ENCODE peak calls at places on chromosomes 5 and 9, in ten cellular contexts. I is AG08396; K is NAMALWA; L is spleen; U is NCI-H82; H is fibroblast of the aortic adventitia; G is immature natural killer cell; Y is stimulated activated CD4-positive, alpha-beta T cell treated with anti-CD3 and anti-CD28 coated beads, Interleukin-1b, Interleukin-23, amount 100 ng/mL, for 48 hours; Z is glutamatergic neuron; T is right atrium auricular region. D is an unnamed sample.

GRCh38 chr9:16030513-16031185 is 477.8 kb downstream of the CCDC171 start:
- DNase-seq in I (peak; percentile 73), K (no peak), L (no peak), U (no peak), H (peak; percentile 66), G (peak; percentile 33), Y (peak; percentile 30), Z (no peak), T (no peak), D (no peak)

GRCh38 chr9:36818965-36819870 is 214.8 kb downstream of the PAX5 start:
- DNase-seq in I (no peak), K (no peak), L (peak; percentile 65), U (peak; percentile 70), H (no peak), G (no peak), Y (no peak), Z (peak; percentile 71), T (no peak), D (no peak)

GRCh38 chr9:100999914-101000540 is 28.5 kb upstream of the PLPPR1 start:
- DNase-seq in I (no peak), K (no peak), L (no peak), U (no peak), H (no peak), G (no peak), Y (no peak), Z (no peak), T (no peak), D (no peak)

GRCh38 chr9:6049798-6050197 is 34.4 kb upstream of the RANBP6 start:
- DNase-seq in I (no peak), K (peak; percentile 59), L (no peak), U (peak; percentile 34), H (no peak), G (peak; percentile 31), Y (peak; percentile 54), Z (no peak), T (no peak), D (no peak)

GRCh38 chr5:77163453-77163852 is 47.0 kb upstream of the PDE8B start:
- DNase-seq in I (no peak), K (no peak), L (no peak), U (no peak), H (no peak), G (no peak), Y (no peak), Z (no peak), T (no peak), D (no peak)

GRCh38 chr9:37906312-37907239 is 2.6 kb upstream of the SLC25A51 start:
- DNase-seq in I (no peak), K (no peak), L (peak; percentile 49), U (no peak), H (no peak), G (no peak), Y (no peak), Z (no peak), T (peak; percentile 51), D (no peak)

GRCh38 chr9:96513622-96514021 is 63.7 kb downstream of the HABP4 start:
- DNase-seq in I (peak; percentile 50), K (no peak), L (no peak), U (no peak), H (peak; percentile 54), G (no peak), Y (no peak), Z (no peak), T (no peak), D (no peak)

GRCh38 chr5:124262443-124262842 is 484.0 kb downstream of the ZNF608 start:
- DNase-seq in I (no peak), K (no peak), L (no peak), U (no peak), H (peak; percentile 2), G (no peak), Y (no peak), Z (no peak), T (no peak), D (no peak)

GRCh38 chr5:22070151-22070550 is 783.0 kb downstream of the CDH12 start:
- DNase-seq in I (no peak), K (no peak), L (no peak), U (no peak), H (no peak), G (no peak), Y (no peak), Z (no peak), T (no peak), D (no peak)

GRCh38 chr5:53109041-53109435 is 519 bp downstream of the MOCS2 start:
- DNase-seq in I (no peak), K (no peak), L (no peak), U (peak; percentile 17), H (peak; percentile 28), G (no peak), Y (no peak), Z (no peak), T (no peak), D (no peak)

GRCh38 chr5:135481387-135481786 is 29.2 kb upstream of the TIFAB start:
- DNase-seq in I (no peak), K (no peak), L (no peak), U (no peak), H (no peak), G (no peak), Y (no peak), Z (no peak), T (no peak), D (no peak)

GRCh38 chr9:131815971-131816873 is 76.3 kb upstream of the RAPGEF1 start:
- DNase-seq in I (no peak), K (no peak), L (no peak), U (peak; percentile 51), H (peak; percentile 2), G (no peak), Y (no peak), Z (no peak), T (no peak), D (no peak)

GRCh38 chr5:40277161-40277906 is 402.4 kb upstream of the PTGER4 start:
- DNase-seq in I (no peak), K (no peak), L (no peak), U (no peak), H (no peak), G (no peak), Y (peak; percentile 52), Z (no peak), T (no peak), D (no peak)

GRCh38 chr5:1282139-1282992 is 12.5 kb downstream of the TERT start:
- DNase-seq in I (no peak), K (no peak), L (peak; percentile 67), U (no peak), H (no peak), G (no peak), Y (no peak), Z (no peak), T (no peak), D (no peak)

GRCh38 chr5:110019119-110019518 is 329.4 kb downstream of the MAN2A1 start:
- DNase-seq in I (no peak), K (no peak), L (no peak), U (no peak), H (no peak), G (no peak), Y (no peak), Z (no peak), T (no peak), D (no peak)

GRCh38 chr5:140855772-140856674 is at the start of gene PCDHA10:
- DNase-seq in I (no peak), K (peak; percentile 61), L (no peak), U (peak; percentile 20), H (peak; percentile 1), G (no peak), Y (no peak), Z (no peak), T (no peak), D (no peak)

GRCh38 chr5:177434437-177434836 is 8.0 kb downstream of the GRK6 start:
- DNase-seq in I (no peak), K (no peak), L (no peak), U (no peak), H (no peak), G (no peak), Y (peak; percentile 82), Z (no peak), T (no peak), D (no peak)

GRCh38 chr5:191036-191948 is at the start of gene LRRC14B:
- DNase-seq in I (no peak), K (peak; percentile 97), L (peak; percentile 84), U (no peak), H (no peak), G (no peak), Y (no peak), Z (peak; percentile 53), T (no peak), D (peak; percentile 9)

GRCh38 chr9:77021928-77022782 is 2.7 kb downstream of the FOXB2 start:
- DNase-seq in I (no peak), K (no peak), L (no peak), U (peak; percentile 33), H (no peak), G (no peak), Y (no peak), Z (no peak), T (no peak), D (no peak)

GRCh38 chr5:141876628-141877477 is 1.4 kb downstream of the PCDH1 start:
- DNase-seq in I (no peak), K (no peak), L (peak; percentile 74), U (no peak), H (no peak), G (peak; percentile 51), Y (no peak), Z (no peak), T (no peak), D (no peak)

GRCh38 chr5:68007446-68007845 is 208.1 kb upstream of the PIK3R1 start:
- DNase-seq in I (peak; percentile 53), K (peak; percentile 13), L (no peak), U (peak; percentile 8), H (peak; percentile 90), G (no peak), Y (no peak), Z (no peak), T (peak; percentile 68), D (no peak)

GRCh38 chr9:121968056-121968455 is 125.1 kb downstream of the TTLL11 start:
- DNase-seq in I (no peak), K (no peak), L (no peak), U (no peak), H (no peak), G (no peak), Y (no peak), Z (no peak), T (no peak), D (no peak)

GRCh38 chr5:159332800-159333563 is 2.7 kb upstream of the IL12B start:
- DNase-seq in I (no peak), K (peak; percentile 51), L (no peak), U (no peak), H (no peak), G (no peak), Y (no peak), Z (no peak), T (no peak), D (peak; percentile 71)

GRCh38 chr5:174327317-174327864 is 281.9 kb downstream of the NSG2 start:
- DNase-seq in I (peak; percentile 60), K (peak; percentile 84), L (no peak), U (peak; percentile 92), H (peak; percentile 80), G (no peak), Y (peak; percentile 52), Z (peak; percentile 91), T (no peak), D (no peak)

GRCh38 chr5:169344629-169345028 is 43.7 kb upstream of the SLIT3 start:
- DNase-seq in I (peak; percentile 52), K (no peak), L (no peak), U (no peak), H (peak; percentile 43), G (no peak), Y (no peak), Z (no peak), T (no peak), D (no peak)

GRCh38 chr9:77731930-77732329 is 83.8 kb upstream of the GNA14 start:
- DNase-seq in I (no peak), K (peak; percentile 4), L (no peak), U (peak; percentile 97), H (no peak), G (no peak), Y (no peak), Z (peak; percentile 35), T (no peak), D (no peak)